ENCODE peak calls at places on chromosomes 11 and 22, in five cellular contexts. U is hepatocyte, V is transverse colon, L is activated T-cell treated with anti-CD3 and anti-CD28 coated beads for 1 hour, B is NCI-H460. D is an unnamed sample.

GRCh38 chr11:19447150-19447566 is 206.4 kb upstream of the E2F8 start:
- DNase-seq in V (no peak), B (no peak), U (no peak), L (no peak), D (no peak)

GRCh38 chr11:70570693-70571395 is 172.5 kb downstream of the CTTN start:
- DNase-seq in U (no peak), V (no peak), L (no peak), B (no peak), D (no peak)

GRCh38 chr11:57358991-57359390 is 20.8 kb downstream of the P2RX3 start:
- DNase-seq in U (no peak), V (no peak), L (no peak), B (no peak), D (no peak)

GRCh38 chr11:9753031-9753430 is 89.2 kb downstream of the SWAP70 start:
- DNase-seq in L (no peak), V (no peak), U (no peak), B (no peak), D (no peak)

GRCh38 chr11:27468643-27469332 is 3.8 kb downstream of the LGR4 start:
- DNase-seq in L (no peak), U (peak; percentile 25), V (no peak), B (no peak), D (no peak)

GRCh38 chr11:35390737-35391682 is 28.3 kb downstream of the SLC1A2 start:
- DNase-seq in U (peak; percentile 72), L (no peak), B (peak; percentile 31), V (peak; percentile 19), D (no peak)

GRCh38 chr11:110710520-110711381 is 1.5 kb downstream of the ARHGAP20 start:
- DNase-seq in U (peak; percentile 28), B (no peak), V (peak; percentile 40), L (no peak), D (peak; percentile 31)

GRCh38 chr11:68014157-68014965 is 4.2 kb downstream of the ALDH3B1 start:
- DNase-seq in B (peak; percentile 96), L (no peak), V (peak; percentile 80), U (no peak), D (no peak)

GRCh38 chr11:100639140-100639539 is 47.9 kb upstream of the ARHGAP42 start:
- DNase-seq in U (peak; percentile 44), V (no peak), B (no peak), L (no peak), D (no peak)

GRCh38 chr22:29004647-29005371 is 56.8 kb downstream of the C22orf31 start:
- DNase-seq in L (no peak), U (peak; percentile 85), B (no peak), V (peak; percentile 60), D (peak; percentile 35)

GRCh38 chr22:36463783-36464184 is 17.7 kb downstream of the TXN2 start:
- DNase-seq in U (no peak), L (no peak), B (no peak), V (no peak), D (no peak)

GRCh38 chr11:32586576-32587190 is 3.1 kb downstream of the EIF3M start:
- DNase-seq in V (no peak), U (no peak), B (peak; percentile 15), L (no peak), D (peak; percentile 3)

GRCh38 chr11:84355911-84356310 is 1069.7 kb upstream of the CCDC90B start:
- DNase-seq in U (no peak), L (no peak), B (no peak), V (no peak), D (no peak)

GRCh38 chr22:44260216-44261035 is 52.3 kb downstream of the SHISAL1 start:
- DNase-seq in L (no peak), U (no peak), V (no peak), B (no peak), D (no peak)

GRCh38 chr11:18907391-18907790 is 31.8 kb downstream of the MRGPRX1 start:
- DNase-seq in V (no peak), L (no peak), B (no peak), U (no peak), D (no peak)

D was measured in NCI-H146.